ENCODE peak calls at places on chromosome 11, in four cellular contexts. G is colonic mucosa, W is astrocyte, X is B cell. V is an unnamed sample.

GRCh38 chr11:71269603-71270511 is 17.5 kb upstream of the SHANK2 start:
- DNase-seq in X (no peak), W (peak), G (peak), V (no peak)

GRCh38 chr11:2196970-2197770 is 25.6 kb upstream of the TH start:
- DNase-seq in G (peak), X (peak), W (peak), V (peak)

GRCh38 chr11:34599406-34599901 is 21.4 kb upstream of the EHF start:
- DNase-seq in G (no peak), W (peak), X (no peak), V (no peak)

GRCh38 chr11:83685730-83686129 is 399.6 kb upstream of the CCDC90B start:
- DNase-seq in G (no peak), W (no peak), X (no peak), V (no peak)

GRCh38 chr11:132838621-132839020 is 693.7 kb downstream of the OPCML start:
- DNase-seq in G (no peak), W (peak), X (no peak), V (no peak)

GRCh38 chr11:129425214-129425613 is 49.6 kb downstream of the BARX2 start:
- DNase-seq in G (no peak), W (no peak), X (no peak), V (no peak)

GRCh38 chr11:64504999-64505398 is 86.0 kb upstream of the SLC22A12 start:
- DNase-seq in X (no peak), G (no peak), W (no peak), V (no peak)

GRCh38 chr11:66651011-66651410 is 12.5 kb downstream of the RBM4 start:
- DNase-seq in G (no peak), X (no peak), W (peak), V (no peak)

GRCh38 chr11:62143727-62144126 is 19.9 kb downstream of the INCENP start:
- DNase-seq in W (no peak), G (peak), X (no peak), V (no peak)

GRCh38 chr11:35994421-35994820 is 50.6 kb downstream of the LDLRAD3 start:
- DNase-seq in W (no peak), G (no peak), X (no peak), V (no peak)

GRCh38 chr11:44607324-44607962 is 42.0 kb downstream of the CD82 start:
- DNase-seq in W (peak), G (no peak), X (no peak), V (no peak)

GRCh38 chr11:8059030-8059429 is 22.0 kb upstream of the TUB start:
- DNase-seq in G (no peak), W (no peak), X (no peak), V (no peak)

GRCh38 chr11:7677071-7677470 is 3.8 kb upstream of the CYB5R2 start:
- DNase-seq in X (no peak), W (no peak), G (no peak), V (no peak)

GRCh38 chr11:61134801-61135257 is 26.4 kb downstream of the VPS37C start:
- DNase-seq in W (no peak), X (no peak), G (no peak), V (no peak)

GRCh38 chr11:103897156-103897555 is 139.3 kb upstream of the DDI1 start:
- DNase-seq in G (no peak), X (no peak), W (no peak), V (no peak)

GRCh38 chr11:21783954-21784353 is 408.9 kb upstream of the ANO5 start:
- DNase-seq in G (no peak), W (no peak), X (no peak), V (no peak)